ENCODE peak calls at places on chromosomes 16 and 17, in five cellular contexts. S is AG09309, B is GM13977, I is epithelial cell of esophagus, U is endothelial cell. X is an unnamed sample.

GRCh38 chr17:6233856-6234255 is 163.7 kb downstream of the WSCD1 start:
- DNase-seq in S (no peak), B (no peak), I (no peak), U (no peak), X (no peak)

GRCh38 chr17:82400830-82401229 is 17.3 kb upstream of the HEXD start:
- DNase-seq in S (no peak), B (peak), I (no peak), U (no peak), X (peak)

GRCh38 chr16:12461201-12461600 is 342.5 kb downstream of the CPPED1 start:
- DNase-seq in S (no peak), B (no peak), I (peak), U (no peak), X (no peak)

GRCh38 chr17:30101686-30102390 is 14.8 kb upstream of the NSRP1 start:
- DNase-seq in S (no peak), B (no peak), I (no peak), U (no peak), X (no peak)

GRCh38 chr16:69754143-69754468 is 620 bp downstream of the NOB1 start:
- DNase-seq in S (no peak), B (no peak), I (peak), U (no peak), X (no peak)

GRCh38 chr16:76932541-76933211 is 258.3 kb upstream of the MON1B start:
- DNase-seq in S (no peak), B (no peak), I (peak), U (no peak), X (no peak)

GRCh38 chr16:56202036-56202435 is 10.7 kb downstream of the GNAO1 start:
- DNase-seq in S (no peak), B (no peak), I (no peak), U (no peak), X (no peak)

GRCh38 chr17:40945414-40945813 is 8.0 kb upstream of the KRT23 start:
- DNase-seq in S (no peak), B (no peak), I (no peak), U (no peak), X (no peak)

GRCh38 chr17:4785311-4786110 is 653 bp downstream of the VMO1 start:
- DNase-seq in S (no peak), B (no peak), I (no peak), U (no peak), X (no peak)

GRCh38 chr17:79028496-79029326 is 4.7 kb downstream of the C1QTNF1 start:
- DNase-seq in S (no peak), B (no peak), I (no peak), U (no peak), X (no peak)

GRCh38 chr17:78892520-78892919 is 10.5 kb downstream of the CEP295NL start:
- DNase-seq in S (no peak), B (no peak), I (no peak), U (no peak), X (no peak)

GRCh38 chr17:31517524-31517923 is 126.0 kb downstream of the RAB11FIP4 start:
- DNase-seq in S (no peak), B (no peak), I (no peak), U (peak), X (no peak)

GRCh38 chr16:30927789-30928378 is 4.5 kb downstream of the FBXL19 start:
- DNase-seq in S (no peak), B (peak), I (peak), U (no peak), X (peak)

GRCh38 chr16:85638695-85639409 is 25.7 kb downstream of the GSE1 start:
- DNase-seq in S (no peak), B (no peak), I (no peak), U (no peak), X (no peak)

GRCh38 chr16:29876186-29876577 is 13.2 kb upstream of the CDIPT start:
- DNase-seq in S (no peak), B (no peak), I (no peak), U (no peak), X (no peak)

GRCh38 chr16:65737831-65738230 is 616.0 kb upstream of the CDH11 start:
- DNase-seq in S (no peak), B (no peak), I (no peak), U (no peak), X (no peak)

GRCh38 chr16:69870761-69871160 is 80.4 kb upstream of the CLEC18A start:
- DNase-seq in S (no peak), B (no peak), I (peak), U (no peak), X (no peak)

GRCh38 chr17:3848229-3848628 is 2.2 kb upstream of the NCBP3 start:
- DNase-seq in S (no peak), B (no peak), I (no peak), U (no peak), X (no peak)

GRCh38 chr16:89548344-89549006 is 12.0 kb upstream of the RPL13 start:
- DNase-seq in S (no peak), B (no peak), I (no peak), U (no peak), X (no peak)

GRCh38 chr17:77995146-77995852 is 36.8 kb downstream of the TNRC6C start:
- DNase-seq in S (no peak), B (no peak), I (no peak), U (no peak), X (no peak)

GRCh38 chr16:81888520-81889394 is 109.7 kb downstream of the PLCG2 start:
- DNase-seq in S (no peak), B (no peak), I (no peak), U (no peak), X (no peak)

GRCh38 chr16:78198299-78198698 is 98.8 kb downstream of the WWOX start:
- DNase-seq in S (no peak), B (no peak), I (no peak), U (no peak), X (no peak)

GRCh38 chr16:66380421-66380820 is 13.9 kb downstream of the CDH5 start:
- DNase-seq in S (no peak), B (no peak), I (no peak), U (no peak), X (no peak)

GRCh38 chr17:78381601-78382168 is 3.2 kb downstream of the PGS1 start:
- DNase-seq in S (no peak), B (no peak), I (peak), U (no peak), X (no peak)